ENCODE peak calls at places on chromosomes 4 and X, in four cellular contexts. F, K, E and Y are unnamed samples.

GRCh38 chrX:38800981-38801845 is at the start of gene MID1IP1:
- DNase-seq in F (peak; percentile 97), K (peak; percentile 88), E (peak; percentile 92), Y (peak; percentile 91)

GRCh38 chrX:10174810-10175209 is 18.0 kb downstream of the CLCN4 start:
- DNase-seq in F (no peak), K (no peak), E (no peak), Y (peak; percentile 7)

GRCh38 chr4:144463896-144464295 is 182.1 kb upstream of the HHIP start:
- DNase-seq in E (no peak), K (no peak), F (no peak), Y (no peak)

GRCh38 chr4:53721276-53721675 is 130.0 kb upstream of the LNX1 start:
- DNase-seq in K (no peak), E (no peak), F (no peak), Y (no peak)

GRCh38 chrX:3465017-3465416 is 118.6 kb upstream of the MXRA5 start:
- DNase-seq in K (no peak), E (no peak), F (no peak), Y (no peak)

GRCh38 chr4:21697583-21697982 is 251.0 kb downstream of the KCNIP4 start:
- DNase-seq in F (peak; percentile 64), E (peak; percentile 90), K (peak; percentile 27), Y (peak; percentile 53)

GRCh38 chrX:155968106-155968714 is 29.3 kb upstream of the IL9R start:
- DNase-seq in F (no peak), E (no peak), K (no peak), Y (no peak)

GRCh38 chr4:88442636-88443260 is 14.2 kb upstream of the HERC5 start:
- DNase-seq in K (no peak), F (no peak), E (peak; percentile 56), Y (no peak)

GRCh38 chr4:133148690-133149363 is at the start of gene PCDH10:
- DNase-seq in K (peak; percentile 65), E (peak; percentile 97), F (peak; percentile 94), Y (peak; percentile 96)

GRCh38 chr4:184090571-184090970 is 127.1 kb downstream of the ENPP6 start:
- DNase-seq in K (no peak), F (no peak), E (no peak), Y (no peak)

GRCh38 chr4:18042754-18043153 is 21.2 kb upstream of the LCORL start:
- DNase-seq in K (no peak), F (no peak), E (no peak), Y (no peak)

GRCh38 chr4:38980903-38981676 is 51.1 kb downstream of the TMEM156 start:
- DNase-seq in K (no peak), F (no peak), E (no peak), Y (peak; percentile 61)

GRCh38 chr4:183323295-183323694 is 1.1 kb upstream of the CLDN24 start:
- DNase-seq in E (no peak), F (no peak), K (no peak), Y (no peak)

GRCh38 chrX:19554786-19555185 is 39.5 kb upstream of the MAP3K15 start:
- DNase-seq in F (no peak), E (no peak), K (no peak), Y (peak; percentile 70)

GRCh38 chr4:68905598-68906237 is 45.9 kb downstream of the UGT2A3 start:
- DNase-seq in E (no peak), K (peak; percentile 43), F (no peak), Y (no peak)

GRCh38 chrX:2401201-2401589 is 99.6 kb downstream of the DHRSX start:
- DNase-seq in E (no peak), F (no peak), K (no peak), Y (no peak)

GRCh38 chr4:142156246-142156645 is 519.9 kb downstream of the IL15 start:
- DNase-seq in F (no peak), K (no peak), E (no peak), Y (no peak)

GRCh38 chr4:129532573-129532972 is 436.6 kb downstream of the C4orf33 start:
- DNase-seq in K (no peak), F (no peak), E (no peak), Y (no peak)

GRCh38 chrX:134548257-134548732 is 88.3 kb downstream of the HPRT1 start:
- DNase-seq in F (no peak), E (no peak), K (no peak), Y (no peak)

GRCh38 chrX:112901821-112902732 is 61.4 kb upstream of the AMOT start:
- DNase-seq in E (no peak), K (no peak), F (no peak), Y (no peak)

GRCh38 chr4:186676531-186677158 is 47.0 kb downstream of the FAT1 start:
- DNase-seq in E (no peak), F (no peak), K (no peak), Y (peak; percentile 72)

GRCh38 chr4:95516528-95517011 is 32.2 kb downstream of the UNC5C start:
- DNase-seq in E (peak; percentile 86), K (no peak), F (no peak), Y (no peak)

GRCh38 chr4:20386906-20387305 is 135.2 kb downstream of the SLIT2 start:
- DNase-seq in E (no peak), F (no peak), K (no peak), Y (no peak)

GRCh38 chr4:73691759-73692158 is 48.6 kb upstream of the CXCL8 start:
- DNase-seq in F (no peak), K (no peak), E (no peak), Y (no peak)

GRCh38 chr4:165439344-165439743 is 60.5 kb downstream of the CPE start:
- DNase-seq in F (no peak), K (no peak), E (no peak), Y (no peak)

GRCh38 chr4:31234494-31234893 is 514.3 kb downstream of the PCDH7 start:
- DNase-seq in K (no peak), E (no peak), F (no peak), Y (no peak)

GRCh38 chr4:84341559-84341958 is 157.5 kb downstream of the NKX6-1 start:
- DNase-seq in F (no peak), E (no peak), K (no peak), Y (no peak)

GRCh38 chrX:123340691-123341090 is 156.6 kb downstream of the GRIA3 start:
- DNase-seq in K (no peak), E (no peak), F (no peak), Y (no peak)

GRCh38 chr4:10664408-10664807 is 20.2 kb downstream of the CLNK start:
- DNase-seq in F (no peak), K (peak; percentile 48), E (no peak), Y (peak; percentile 91)

GRCh38 chr4:37908488-37909343 is 17.8 kb downstream of the TBC1D1 start:
- DNase-seq in K (no peak), E (no peak), F (no peak), Y (peak; percentile 54)

GRCh38 chr4:124642846-124643245 is 69.7 kb downstream of the ANKRD50 start:
- DNase-seq in E (no peak), K (no peak), F (no peak), Y (no peak)

GRCh38 chrX:110989869-110990268 is 106.1 kb upstream of the PAK3 start:
- DNase-seq in F (no peak), E (no peak), K (no peak), Y (no peak)

GRCh38 chrX:110987292-110987691 is 108.7 kb upstream of the PAK3 start:
- DNase-seq in E (no peak), F (no peak), K (no peak), Y (no peak)

GRCh38 chrX:110989447-110989846 is 106.5 kb upstream of the PAK3 start:
- DNase-seq in E (no peak), K (no peak), F (no peak), Y (no peak)

GRCh38 chrX:110992611-110993010 is 103.4 kb upstream of the PAK3 start:
- DNase-seq in F (no peak), E (peak; percentile 10), K (peak; percentile 31), Y (peak; percentile 1)
- TF ChIP-seq CTCF in F (no peak), E (peak; percentile 70), K (peak; percentile 14), Y (peak; percentile 61)

GRCh38 chr4:122689972-122690371 is 42.5 kb upstream of the BBS12 start:
- DNase-seq in E (no peak), F (no peak), K (no peak), Y (no peak)

GRCh38 chr4:122691988-122692387 is 40.5 kb upstream of the BBS12 start:
- DNase-seq in E (no peak), K (no peak), F (no peak), Y (no peak)

GRCh38 chr4:122700178-122700725 is 32.3 kb upstream of the BBS12 start:
- DNase-seq in E (peak; percentile 17), F (peak; percentile 89), K (no peak), Y (peak; percentile 70)

GRCh38 chr4:122692641-122693520 is 39.6 kb upstream of the BBS12 start:
- DNase-seq in F (no peak), E (no peak), K (no peak), Y (no peak)

DNA sequence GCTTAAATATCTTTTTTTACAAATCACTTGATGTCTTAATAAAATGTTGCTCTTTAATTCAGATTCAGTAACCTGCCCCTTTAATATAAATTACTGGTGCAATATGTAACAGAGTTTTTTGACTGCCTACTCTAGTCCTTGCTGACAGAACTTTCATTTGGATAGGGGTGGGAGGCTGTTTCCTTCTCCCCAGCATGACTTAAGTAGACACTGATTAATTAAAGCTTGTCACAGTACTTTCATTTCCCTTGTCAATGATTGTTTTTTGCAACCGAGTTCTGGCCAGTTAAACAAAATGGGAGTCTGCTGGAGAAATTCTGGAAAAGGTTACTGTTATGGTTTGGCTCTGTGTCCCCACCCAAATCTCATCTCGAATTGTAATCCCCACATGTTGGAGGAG is 37.3 kb upstream of the BBS12 start:
- DNase-seq in E (no peak), F (no peak), K (no peak), Y (no peak)
- H3K27me3 ChIP-seq in E (peaks cover 9% of the 10 kb centered on the region), F (no peaks in the 10 kb centered on the region), K (no peaks in the 10 kb centered on the region), Y (no peaks in the 10 kb centered on the region)

GRCh38 chrX:11241720-11242119 is 51.5 kb upstream of the AMELX start:
- DNase-seq in F (no peak), E (no peak), K (no peak), Y (no peak)

GRCh38 chrX:11239230-11239629 is 54.0 kb upstream of the AMELX start:
- DNase-seq in E (no peak), K (no peak), F (no peak), Y (peak; percentile 52)

GRCh38 chrX:11242704-11243103 is 50.5 kb upstream of the AMELX start:
- DNase-seq in E (no peak), F (no peak), K (no peak), Y (no peak)

DNA sequence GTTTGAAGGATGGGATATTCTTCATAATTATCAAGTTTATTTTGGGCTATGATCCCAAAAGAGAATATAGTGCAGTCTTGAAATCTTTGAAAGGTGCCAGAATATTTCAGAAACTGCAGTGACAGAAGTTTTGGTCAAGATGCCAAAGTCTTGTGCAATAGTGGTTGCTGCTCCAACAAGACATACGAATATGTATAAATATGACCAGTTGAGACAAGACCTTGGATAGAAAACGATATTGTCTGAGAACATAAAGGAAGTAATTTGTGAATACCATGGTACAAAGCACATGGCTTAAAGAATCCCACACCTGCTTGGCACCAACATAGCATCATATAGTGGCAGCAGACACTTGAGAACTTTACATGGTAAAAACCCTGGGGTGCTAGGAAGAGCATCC is 48.6 kb upstream of the AMELX start:
- DNase-seq in F (peak; percentile 72), K (no peak), E (no peak), Y (no peak)
- TF ChIP-seq CTCF in F (no peak), K (no peak), E (no peak), Y (no peak)

GRCh38 chr4:140247237-140247636 is 93.3 kb upstream of the MAML3 start:
- DNase-seq in E (no peak), F (no peak), K (no peak), Y (no peak)
- H3K27me3 ChIP-seq in E (no peaks in the 10 kb centered on the region), F (no peaks in the 10 kb centered on the region), K (no peaks in the 10 kb centered on the region), Y (no peaks in the 10 kb centered on the region)